ENCODE peak calls at places on chromosomes 6 and 20, in nine cellular contexts. Y, J, O, K, C, R, U, G and L are unnamed samples.

GRCh38 chr20:44075191-44075949 is 111.6 kb downstream of the JPH2 start:
- DNase-seq in U (no peak), G (no peak), O (no peak), R (peak; percentile 40), K (no peak), C (no peak), Y (no peak), J (no peak), L (no peak)

GRCh38 chr20:50518270-50518721 is 8.1 kb downstream of the PTPN1 start:
- DNase-seq in K (no peak), U (no peak), R (no peak), J (no peak), G (no peak), O (no peak), C (no peak), Y (peak; percentile 66), L (no peak)

GRCh38 chr20:62726716-62727583 is 18.3 kb downstream of the NTSR1 start:
- DNase-seq in U (no peak), G (no peak), K (no peak), Y (no peak), O (no peak), C (no peak), R (peak; percentile 51), J (no peak), L (no peak)

GRCh38 chr6:35091353-35092083 is 49.6 kb downstream of the TCP11 start:
- DNase-seq in Y (no peak), O (no peak), R (no peak), U (no peak), G (no peak), C (no peak), K (no peak), J (no peak), L (no peak)

GRCh38 chr6:133062077-133062476 is 179.1 kb upstream of the EYA4 start:
- DNase-seq in O (no peak), K (no peak), U (no peak), G (no peak), C (no peak), J (no peak), R (no peak), Y (peak; percentile 76), L (no peak)

GRCh38 chr20:1322511-1323245 is 6.3 kb downstream of the SDCBP2 start:
- DNase-seq in Y (peak; percentile 95), K (no peak), G (no peak), J (no peak), O (no peak), R (no peak), U (no peak), C (no peak), L (no peak)

GRCh38 chr6:160882741-160883340 is 108.7 kb upstream of the MAP3K4 start:
- DNase-seq in U (no peak), G (no peak), Y (peak; percentile 28), R (no peak), O (no peak), C (no peak), K (no peak), J (no peak), L (no peak)

GRCh38 chr6:26351544-26351953 is 13.4 kb upstream of the BTN3A2 start:
- DNase-seq in Y (peak; percentile 93), G (no peak), R (no peak), O (no peak), C (no peak), J (no peak), K (no peak), U (no peak), L (no peak)

GRCh38 chr6:170075659-170076223 is 215.1 kb downstream of the DLL1 start:
- DNase-seq in U (no peak), G (no peak), R (no peak), J (peak; percentile 50), O (no peak), Y (no peak), C (no peak), K (no peak), L (no peak)

GRCh38 chr6:112466378-112467151 is 119.4 kb downstream of the RFPL4B start:
- DNase-seq in Y (peak; percentile 76), C (no peak), R (no peak), O (no peak), U (no peak), G (no peak), K (no peak), J (no peak), L (no peak)

GRCh38 chr6:14396826-14397517 is 279.4 kb downstream of the CD83 start:
- DNase-seq in U (peak; percentile 65), K (peak; percentile 23), J (no peak), R (no peak), Y (peak; percentile 7), O (no peak), C (peak; percentile 2), G (no peak), L (peak; percentile 91)

GRCh38 chr20:16069416-16070010 is 503.7 kb downstream of the KIF16B start:
- DNase-seq in R (no peak), K (no peak), Y (no peak), C (no peak), G (no peak), U (peak; percentile 15), O (no peak), J (no peak), L (no peak)

GRCh38 chr6:119463081-119463626 is 113.6 kb upstream of the MAN1A1 start:
- DNase-seq in Y (no peak), J (no peak), U (no peak), R (no peak), K (no peak), G (no peak), C (no peak), O (no peak), L (no peak)

GRCh38 chr6:132234356-132234755 is 166.9 kb downstream of the MOXD1 start:
- DNase-seq in U (no peak), K (no peak), O (no peak), G (no peak), Y (no peak), R (no peak), C (no peak), J (no peak), L (no peak)

GRCh38 chr20:51720854-51721253 is 47.3 kb downstream of the ATP9A start:
- DNase-seq in J (no peak), C (no peak), O (no peak), R (no peak), U (no peak), K (no peak), Y (no peak), G (no peak), L (no peak)

GRCh38 chr6:32202186-32202585 is 9.7 kb upstream of the GPSM3 start:
- DNase-seq in K (no peak), O (no peak), Y (no peak), U (no peak), C (no peak), R (no peak), J (no peak), G (no peak), L (no peak)

GRCh38 chr6:3732345-3733141 is 19.0 kb downstream of the PXDC1 start:
- DNase-seq in J (peak; percentile 76), R (peak; percentile 81), U (peak; percentile 48), O (peak; percentile 75), K (peak; percentile 77), Y (peak; percentile 93), C (peak; percentile 61), G (peak; percentile 62), L (peak; percentile 83)

GRCh38 chr20:51437182-51437923 is 105.2 kb downstream of the NFATC2 start:
- DNase-seq in O (no peak), J (no peak), C (no peak), Y (no peak), U (no peak), G (no peak), K (no peak), R (no peak), L (no peak)